ENCODE peak calls at places on chromosomes 12 and 14, in five cellular contexts. One of them, this sample, is unnamed.

GRCh38 chr12:117857632-117858274 is 111.0 kb downstream of the KSR2 start:
- DNase-seq in dorsolateral prefrontal cortex: peak
- DNase-seq in stomach: peak
- DNase-seq in AG09309: no peak
- DNase-seq in A549: peak
- DNase-seq in this sample: peak

GRCh38 chr12:132487311-132487741 is 2.6 kb upstream of the FBRSL1 start:
- DNase-seq in dorsolateral prefrontal cortex: no peak
- DNase-seq in stomach: no peak
- DNase-seq in AG09309: no peak
- DNase-seq in A549: no peak
- DNase-seq in this sample: no peak

GRCh38 chr14:55255185-55255584 is 16.0 kb upstream of the FBXO34 start:
- DNase-seq in dorsolateral prefrontal cortex: no peak
- DNase-seq in stomach: no peak
- DNase-seq in AG09309: no peak
- DNase-seq in A549: no peak
- DNase-seq in this sample: no peak

GRCh38 chr12:75694891-75695290 is 183.5 kb upstream of the KRR1 start:
- DNase-seq in dorsolateral prefrontal cortex: no peak
- DNase-seq in stomach: no peak
- DNase-seq in AG09309: no peak
- DNase-seq in A549: no peak
- DNase-seq in this sample: no peak

GRCh38 chr14:96145116-96145864 is 59.3 kb upstream of the BDKRB2 start:
- DNase-seq in dorsolateral prefrontal cortex: no peak
- DNase-seq in stomach: no peak
- DNase-seq in AG09309: peak
- DNase-seq in A549: no peak
- DNase-seq in this sample: no peak

GRCh38 chr12:119178544-119179334 is at the start of gene HSPB8:
- DNase-seq in dorsolateral prefrontal cortex: peak
- DNase-seq in stomach: peak
- DNase-seq in AG09309: no peak
- DNase-seq in A549: peak
- DNase-seq in this sample: no peak

GRCh38 chr12:6041891-6042290 is 82.6 kb downstream of the VWF start:
- DNase-seq in dorsolateral prefrontal cortex: no peak
- DNase-seq in stomach: no peak
- DNase-seq in AG09309: no peak
- DNase-seq in A549: no peak
- DNase-seq in this sample: no peak

GRCh38 chr14:99590746-99591555 is 13.1 kb downstream of the CCDC85C start:
- DNase-seq in dorsolateral prefrontal cortex: no peak
- DNase-seq in stomach: no peak
- DNase-seq in AG09309: no peak
- DNase-seq in A549: no peak
- DNase-seq in this sample: no peak

GRCh38 chr14:65357091-65357490 is 55.4 kb upstream of the FUT8 start:
- DNase-seq in dorsolateral prefrontal cortex: no peak
- DNase-seq in stomach: no peak
- DNase-seq in AG09309: no peak
- DNase-seq in A549: no peak
- DNase-seq in this sample: peak

GRCh38 chr12:31804185-31804504 is 75.3 kb upstream of the AMN1 start:
- DNase-seq in dorsolateral prefrontal cortex: no peak
- DNase-seq in stomach: no peak
- DNase-seq in AG09309: no peak
- DNase-seq in A549: no peak
- DNase-seq in this sample: peak

GRCh38 chr12:57193706-57194245 is 22.8 kb upstream of the NXPH4 start:
- DNase-seq in dorsolateral prefrontal cortex: no peak
- DNase-seq in stomach: no peak
- DNase-seq in AG09309: no peak
- DNase-seq in A549: no peak
- DNase-seq in this sample: no peak

GRCh38 chr14:89575386-89576061 is 158.5 kb upstream of the FOXN3 start:
- DNase-seq in dorsolateral prefrontal cortex: no peak
- DNase-seq in stomach: no peak
- DNase-seq in AG09309: no peak
- DNase-seq in A549: no peak
- DNase-seq in this sample: no peak

DNA sequence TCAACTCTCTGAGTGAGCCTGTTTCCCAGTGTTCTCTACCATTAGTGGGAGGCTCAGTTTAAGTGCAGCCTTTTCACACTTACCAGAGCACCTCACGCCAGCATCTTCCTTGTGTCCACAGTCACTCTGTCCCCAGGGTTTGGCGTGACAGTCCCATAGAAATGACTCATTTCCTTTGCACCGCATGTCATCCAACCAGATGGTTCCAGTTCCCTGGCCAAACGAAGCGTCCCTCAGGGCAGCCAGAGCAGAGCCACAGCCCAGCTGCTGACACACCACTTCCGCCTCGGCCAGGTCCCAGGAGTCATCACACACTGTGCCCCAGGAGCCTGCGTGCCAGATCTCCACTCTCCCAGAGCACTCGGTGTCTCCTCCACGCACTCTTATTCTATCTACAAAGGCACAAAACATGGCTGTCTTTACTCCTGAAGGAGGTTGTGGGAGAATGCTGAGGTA is 65.4 kb downstream of the ACSM4 start:
- DNase-seq in dorsolateral prefrontal cortex: peak
- DNase-seq in stomach: no peak
- DNase-seq in AG09309: no peak
- DNase-seq in A549: no peak
- DNase-seq in this sample: peak
- H3K4me3 ChIP-seq in dorsolateral prefrontal cortex: no peak
- H3K4me3 ChIP-seq in stomach: no peak
- H3K4me3 ChIP-seq in AG09309: no peak
- H3K4me3 ChIP-seq in A549: no peak
- H3K4me3 ChIP-seq in this sample: peak

DNA sequence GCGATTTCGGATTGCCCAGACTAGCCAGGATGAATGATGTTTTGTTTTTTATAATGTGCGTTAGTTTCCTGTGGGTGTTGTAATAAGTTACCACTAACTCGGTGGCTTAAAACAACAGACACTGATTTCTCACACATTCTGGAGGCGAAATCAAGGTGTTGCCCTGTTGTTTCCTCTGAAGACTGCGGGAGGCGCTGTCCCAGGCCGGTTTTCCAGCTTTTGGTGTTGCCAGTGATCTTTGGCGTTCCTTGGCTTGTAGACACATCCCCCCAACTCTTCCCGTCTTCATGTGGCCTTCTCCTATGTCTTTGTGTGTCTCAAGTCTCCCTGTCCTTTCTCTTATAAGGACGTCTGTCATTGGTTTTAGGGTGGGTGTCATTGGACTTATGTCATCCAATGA is 267.7 kb downstream of the AACS start:
- DNase-seq in dorsolateral prefrontal cortex: no peak
- DNase-seq in stomach: no peak
- DNase-seq in AG09309: no peak
- DNase-seq in A549: no peak
- DNase-seq in this sample: no peak
- TF ChIP-seq CTCF in dorsolateral prefrontal cortex: no peak
- TF ChIP-seq CTCF in stomach: no peak
- TF ChIP-seq CTCF in AG09309: no peak
- TF ChIP-seq CTCF in A549: no peak
- TF ChIP-seq CTCF in this sample: peak

DNA sequence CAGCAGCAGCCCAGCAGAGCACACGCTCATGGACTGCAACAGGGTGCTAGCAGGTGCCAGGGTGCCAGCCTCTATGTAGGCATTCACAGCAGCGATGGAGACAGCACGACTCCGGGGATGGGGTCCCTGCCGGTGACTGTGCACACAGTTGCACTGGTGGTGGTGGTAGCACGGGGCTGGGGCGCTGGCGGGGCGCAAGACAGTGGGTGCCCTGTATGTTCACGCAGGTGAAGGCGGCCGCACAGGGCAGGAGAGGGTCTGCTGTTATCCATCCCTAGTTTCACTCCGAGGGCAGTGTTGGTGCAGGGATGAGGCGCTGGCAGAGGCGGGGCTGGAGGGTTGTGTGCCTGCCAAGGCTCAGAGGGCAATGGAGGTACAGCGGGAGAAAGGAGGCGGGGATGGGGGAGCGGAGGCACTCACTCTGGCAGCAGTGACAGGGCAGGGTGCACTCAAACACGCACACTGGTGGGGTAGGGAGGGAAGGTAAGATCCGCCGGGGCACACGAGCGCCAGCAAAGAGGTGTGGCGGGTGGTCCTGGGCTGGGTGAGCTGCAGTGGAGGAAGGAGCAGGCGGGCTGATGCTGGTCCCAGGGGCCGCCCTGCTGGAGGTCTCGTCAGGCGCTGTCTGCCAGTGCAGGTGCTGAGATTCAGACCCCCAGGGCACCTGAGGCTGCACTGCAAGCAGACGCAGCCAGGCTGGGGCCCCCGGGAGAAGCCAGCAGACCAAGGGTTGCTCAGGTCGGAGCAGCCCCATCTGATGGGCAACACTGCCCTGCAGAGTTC is 76.7 kb downstream of the GALC start:
- DNase-seq in dorsolateral prefrontal cortex: no peak
- DNase-seq in stomach: no peak
- DNase-seq in AG09309: no peak
- DNase-seq in A549: no peak
- DNase-seq in this sample: no peak
- H3K4me3 ChIP-seq in dorsolateral prefrontal cortex: no peak
- H3K4me3 ChIP-seq in stomach: no peak
- H3K4me3 ChIP-seq in AG09309: no peak
- H3K4me3 ChIP-seq in A549: no peak
- H3K4me3 ChIP-seq in this sample: no peak

GRCh38 chr12:111275308-111275707 is 93.6 kb downstream of the PHETA1 start:
- DNase-seq in dorsolateral prefrontal cortex: peak
- DNase-seq in stomach: no peak
- DNase-seq in AG09309: no peak
- DNase-seq in A549: no peak
- DNase-seq in this sample: no peak

GRCh38 chr12:111276189-111276588 is 92.7 kb downstream of the PHETA1 start:
- DNase-seq in dorsolateral prefrontal cortex: no peak
- DNase-seq in stomach: no peak
- DNase-seq in AG09309: no peak
- DNase-seq in A549: peak
- DNase-seq in this sample: no peak

GRCh38 chr12:111271674-111272418 is 97.0 kb downstream of the PHETA1 start:
- DNase-seq in dorsolateral prefrontal cortex: no peak
- DNase-seq in stomach: no peak
- DNase-seq in AG09309: no peak
- DNase-seq in A549: no peak
- DNase-seq in this sample: no peak

GRCh38 chr12:111277570-111277969 is 91.3 kb downstream of the PHETA1 start:
- DNase-seq in dorsolateral prefrontal cortex: no peak
- DNase-seq in stomach: no peak
- DNase-seq in AG09309: no peak
- DNase-seq in A549: no peak
- DNase-seq in this sample: no peak

GRCh38 chr12:111274820-111275219 is 94.1 kb downstream of the PHETA1 start:
- DNase-seq in dorsolateral prefrontal cortex: no peak
- DNase-seq in stomach: no peak
- DNase-seq in AG09309: no peak
- DNase-seq in A549: no peak
- DNase-seq in this sample: no peak
- TF ChIP-seq CTCF in dorsolateral prefrontal cortex: peak
- TF ChIP-seq CTCF in stomach: no peak
- TF ChIP-seq CTCF in AG09309: peak
- TF ChIP-seq CTCF in A549: peak
- TF ChIP-seq CTCF in this sample: peak

DNA sequence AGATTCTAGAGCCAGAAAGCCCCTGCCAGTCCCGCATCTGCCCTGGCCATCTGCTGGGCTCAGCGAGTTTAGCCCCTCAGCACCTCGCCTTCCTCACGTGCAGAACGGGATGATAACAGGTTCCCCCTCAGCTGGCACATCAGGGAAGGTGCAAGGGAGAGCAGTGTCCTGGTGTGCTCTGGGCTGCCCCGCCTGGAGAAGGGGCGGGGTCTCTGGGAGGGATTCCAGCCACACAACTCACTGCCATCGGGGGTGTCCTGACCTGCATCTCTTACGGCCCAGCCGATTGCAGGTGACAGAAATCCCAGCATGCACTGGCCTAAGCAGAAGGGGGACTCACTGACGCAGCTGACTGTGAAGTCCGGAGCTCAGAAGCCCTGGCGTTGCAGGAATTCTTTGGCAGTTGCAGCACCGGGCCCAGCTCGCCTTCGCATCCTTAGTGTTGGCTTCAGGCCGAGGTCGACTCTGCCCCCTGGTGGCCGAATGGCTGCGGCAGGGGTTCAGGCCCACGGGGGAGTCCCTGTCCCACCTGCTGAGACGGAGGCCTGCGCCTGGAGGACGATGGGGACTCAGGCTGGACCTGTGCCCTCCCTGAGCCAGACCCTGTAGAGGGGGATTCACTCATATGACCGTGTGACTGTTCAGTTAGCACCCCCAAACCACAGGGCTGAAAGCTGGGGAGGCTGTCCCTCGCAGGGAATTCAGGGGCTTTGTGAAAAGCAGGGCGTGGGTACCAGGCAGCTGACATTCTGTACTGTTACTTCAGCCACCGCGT is 178.6 kb downstream of the ADGRD1 start:
- DNase-seq in dorsolateral prefrontal cortex: peak
- DNase-seq in stomach: peak
- DNase-seq in AG09309: no peak
- DNase-seq in A549: peak
- DNase-seq in this sample: peak
- H3K4me3 ChIP-seq in dorsolateral prefrontal cortex: no peak
- H3K4me3 ChIP-seq in stomach: no peak
- H3K4me3 ChIP-seq in AG09309: no peak
- H3K4me3 ChIP-seq in A549: no peak
- H3K4me3 ChIP-seq in this sample: no peak

This sample was measured in GM12865.